ENCODE peak calls at places on chromosomes 16 and 17, in four cellular contexts. C is H54, M is MCF 10A, W is RCC 7860. D is an unnamed sample.

GRCh38 chr16:21100447-21100846 is 50.2 kb downstream of the DNAH3 start:
- DNase-seq in C (peak), M (peak), W (peak), D (peak)

GRCh38 chr17:34155947-34156346 is 99.1 kb upstream of the CCL2 start:
- DNase-seq in C (no peak), M (no peak), W (no peak), D (no peak)

GRCh38 chr17:29110372-29110757 is 67.4 kb downstream of the PIPOX start:
- DNase-seq in C (no peak), M (no peak), W (no peak), D (no peak)

GRCh38 chr17:17377071-17377487 is 73.9 kb downstream of the NT5M start:
- DNase-seq in C (no peak), M (no peak), W (no peak), D (no peak)

GRCh38 chr17:81719410-81720266 is 7.6 kb downstream of the SLC25A10 start:
- DNase-seq in C (no peak), M (no peak), W (no peak), D (no peak)

GRCh38 chr16:2816751-2817495 is at the start of gene PRSS21:
- DNase-seq in C (no peak), M (peak), W (no peak), D (no peak)

GRCh38 chr16:57479422-57480126 is 6.7 kb downstream of the DOK4 start:
- DNase-seq in C (peak), M (no peak), W (peak), D (peak)

GRCh38 chr17:79946352-79947231 is 89.1 kb downstream of the TBC1D16 start:
- DNase-seq in C (no peak), M (no peak), W (no peak), D (no peak)

GRCh38 chr16:1749152-1750117 is 21.9 kb downstream of the NME3 start:
- DNase-seq in C (peak), M (no peak), W (no peak), D (no peak)

GRCh38 chr17:66455022-66455547 is 152.7 kb downstream of the PRKCA start:
- DNase-seq in C (no peak), M (no peak), W (no peak), D (no peak)

GRCh38 chr17:43536236-43537088 is 9.7 kb downstream of the ETV4 start:
- DNase-seq in C (peak), M (peak), W (no peak), D (peak)

GRCh38 chr17:50210249-50211225 is 9.1 kb upstream of the COL1A1 start:
- DNase-seq in C (peak), M (peak), W (peak), D (peak)

GRCh38 chr16:31200821-31201510 is 1.6 kb downstream of the PYCARD start:
- DNase-seq in C (no peak), M (peak), W (no peak), D (no peak)

GRCh38 chr17:39668141-39668924 is at the start of gene PNMT:
- DNase-seq in C (no peak), M (peak), W (no peak), D (peak)

GRCh38 chr16:75555213-75555706 is 792 bp downstream of the TMEM231 start:
- DNase-seq in C (peak), M (peak), W (peak), D (peak)

GRCh38 chr17:73347355-73347754 is 35.6 kb upstream of the CDC42EP4 start:
- DNase-seq in C (peak), M (no peak), W (no peak), D (no peak)

GRCh38 chr17:78974635-78975591 is 4.8 kb downstream of the LGALS3BP start:
- DNase-seq in C (no peak), M (peak), W (no peak), D (peak)

GRCh38 chr17:69170377-69170776 is 28.7 kb upstream of the ABCA6 start:
- DNase-seq in C (no peak), M (no peak), W (no peak), D (no peak)

GRCh38 chr16:11560701-11561439 is 25.8 kb downstream of the LITAF start:
- DNase-seq in C (no peak), M (no peak), W (no peak), D (peak)

GRCh38 chr17:78923660-78924453 is 1.3 kb downstream of the TIMP2 start:
- DNase-seq in C (peak), M (peak), W (no peak), D (peak)

GRCh38 chr16:4261557-4262172 is 11.2 kb downstream of the TFAP4 start:
- DNase-seq in C (no peak), M (peak), W (no peak), D (no peak)

GRCh38 chr17:28474035-28474640 is 694 bp downstream of the SLC13A2 start:
- DNase-seq in C (no peak), M (no peak), W (no peak), D (no peak)

GRCh38 chr16:83813818-83814653 is 6.3 kb downstream of the HSBP1 start:
- DNase-seq in C (no peak), M (peak), W (no peak), D (peak)

GRCh38 chr17:38750312-38751121 is 2.0 kb upstream of the PSMB3 start:
- DNase-seq in C (no peak), M (peak), W (peak), D (peak)

GRCh38 chr17:68829211-68829610 is 126.0 kb downstream of the ABCA8 start:
- DNase-seq in C (no peak), M (no peak), W (no peak), D (no peak)

GRCh38 chr17:51427259-51428255 is 167.2 kb downstream of the UTP18 start:
- DNase-seq in C (no peak), M (no peak), W (no peak), D (no peak)

GRCh38 chr16:2467301-2468141 is 3.6 kb upstream of the NTN3 start:
- DNase-seq in C (peak), M (peak), W (no peak), D (peak)

GRCh38 chr17:80872999-80873951 is 118.4 kb upstream of the CHMP6 start:
- DNase-seq in C (no peak), M (peak), W (peak), D (peak)

GRCh38 chr17:66313325-66313724 is 10.9 kb downstream of the PRKCA start:
- DNase-seq in C (no peak), M (no peak), W (no peak), D (no peak)

GRCh38 chr16:19184823-19185509 is 16.9 kb downstream of the SYT17 start:
- DNase-seq in C (no peak), M (no peak), W (no peak), D (no peak)

GRCh38 chr17:67520916-67521772 is 144.1 kb downstream of the PITPNC1 start:
- DNase-seq in C (no peak), M (no peak), W (no peak), D (no peak)